ENCODE peak calls at places on chromosome 15, in four cellular contexts. J, F, Y and R are unnamed samples.

GRCh38 chr15:41609123-41609522 is 50.1 kb downstream of the TYRO3 start:
- DNase-seq in J (no peak), F (no peak), Y (no peak), R (no peak)

GRCh38 chr15:39665629-39666245 is 84.9 kb downstream of the THBS1 start:
- DNase-seq in J (no peak), F (no peak), Y (no peak), R (no peak)

GRCh38 chr15:57547243-57547755 is 44.4 kb upstream of the MYZAP start:
- DNase-seq in J (no peak), F (no peak), Y (no peak), R (no peak)

GRCh38 chr15:31345606-31346366 is 19.2 kb downstream of the KLF13 start:
- DNase-seq in J (no peak), F (no peak), Y (no peak), R (no peak)

GRCh38 chr15:100140527-100141303 is 201.1 kb downstream of the ADAMTS17 start:
- DNase-seq in J (peak), F (no peak), Y (no peak), R (no peak)

GRCh38 chr15:92801774-92802464 is 98.2 kb upstream of the CHD2 start:
- DNase-seq in J (peak), F (no peak), Y (no peak), R (no peak)

GRCh38 chr15:64461577-64462162 is 1.3 kb downstream of the ZNF609 start:
- DNase-seq in J (no peak), F (no peak), Y (no peak), R (peak)

GRCh38 chr15:78944202-78944625 is 632 bp downstream of the CTSH start:
- DNase-seq in J (no peak), F (no peak), Y (no peak), R (no peak)

GRCh38 chr15:56174649-56175048 is 69.0 kb downstream of the RFX7 start:
- DNase-seq in J (no peak), F (no peak), Y (no peak), R (no peak)